ENCODE peak calls at places on chromosome 13, in ten cellular contexts. One of them, this sample, is unnamed.

GRCh38 chr13:112229445-112229844 is 146.7 kb upstream of the SPACA7 start:
- DNase-seq in neuronal stem cell: no peak
- DNase-seq in coronary artery: no peak
- DNase-seq in fibroblast of lung: no peak
- DNase-seq in RWPE1: no peak
- DNase-seq in tibial nerve: no peak
- DNase-seq in mammary epithelial cell: no peak
- DNase-seq in heart right ventricle: no peak
- DNase-seq in right atrium auricular region: no peak
- DNase-seq in CD8-positive, alpha-beta T cell: no peak
- DNase-seq in this sample: no peak

GRCh38 chr13:72258340-72258981 is 391.5 kb upstream of the DACH1 start:
- DNase-seq in right atrium auricular region: no peak
- DNase-seq in RWPE1: no peak
- DNase-seq in mammary epithelial cell: no peak
- DNase-seq in fibroblast of lung: peak; percentile 6
- DNase-seq in CD8-positive, alpha-beta T cell: no peak
- DNase-seq in heart right ventricle: no peak
- DNase-seq in coronary artery: no peak
- DNase-seq in neuronal stem cell: no peak
- DNase-seq in tibial nerve: no peak
- DNase-seq in this sample: no peak

GRCh38 chr13:101917475-101917810 is 465.0 kb downstream of the ITGBL1 start:
- DNase-seq in right atrium auricular region: no peak
- DNase-seq in heart right ventricle: no peak
- DNase-seq in fibroblast of lung: no peak
- DNase-seq in tibial nerve: no peak
- DNase-seq in CD8-positive, alpha-beta T cell: no peak
- DNase-seq in coronary artery: no peak
- DNase-seq in RWPE1: no peak
- DNase-seq in neuronal stem cell: no peak
- DNase-seq in mammary epithelial cell: no peak
- DNase-seq in this sample: no peak

GRCh38 chr13:51603716-51604115 is 19.5 kb downstream of the WDFY2 start:
- DNase-seq in neuronal stem cell: no peak
- DNase-seq in right atrium auricular region: no peak
- DNase-seq in fibroblast of lung: no peak
- DNase-seq in tibial nerve: no peak
- DNase-seq in heart right ventricle: no peak
- DNase-seq in mammary epithelial cell: peak; percentile 45
- DNase-seq in RWPE1: peak; percentile 42
- DNase-seq in CD8-positive, alpha-beta T cell: no peak
- DNase-seq in coronary artery: no peak
- DNase-seq in this sample: no peak

GRCh38 chr13:113742000-113742441 is 17.0 kb upstream of the TMEM255B start:
- DNase-seq in CD8-positive, alpha-beta T cell: no peak
- DNase-seq in right atrium auricular region: no peak
- DNase-seq in RWPE1: peak; percentile 67
- DNase-seq in coronary artery: no peak
- DNase-seq in heart right ventricle: no peak
- DNase-seq in neuronal stem cell: no peak
- DNase-seq in tibial nerve: peak; percentile 48
- DNase-seq in mammary epithelial cell: peak; percentile 27
- DNase-seq in fibroblast of lung: peak; percentile 22
- DNase-seq in this sample: no peak

GRCh38 chr13:52405767-52406494 is at the start of gene THSD1:
- DNase-seq in fibroblast of lung: peak; percentile 62
- DNase-seq in heart right ventricle: peak; percentile 83
- DNase-seq in right atrium auricular region: peak; percentile 71
- DNase-seq in tibial nerve: peak; percentile 27
- DNase-seq in neuronal stem cell: peak; percentile 17
- DNase-seq in RWPE1: peak; percentile 44
- DNase-seq in coronary artery: peak; percentile 82
- DNase-seq in mammary epithelial cell: peak; percentile 53
- DNase-seq in CD8-positive, alpha-beta T cell: no peak
- DNase-seq in this sample: peak; percentile 53

GRCh38 chr13:37791699-37792098 is 77.9 kb downstream of the TRPC4 start:
- DNase-seq in CD8-positive, alpha-beta T cell: no peak
- DNase-seq in coronary artery: no peak
- DNase-seq in neuronal stem cell: no peak
- DNase-seq in heart right ventricle: no peak
- DNase-seq in mammary epithelial cell: no peak
- DNase-seq in RWPE1: no peak
- DNase-seq in right atrium auricular region: no peak
- DNase-seq in tibial nerve: no peak
- DNase-seq in fibroblast of lung: peak; percentile 71
- DNase-seq in this sample: no peak

GRCh38 chr13:42892760-42893159 is 99.3 kb downstream of the EPSTI1 start:
- DNase-seq in mammary epithelial cell: peak; percentile 45
- DNase-seq in tibial nerve: no peak
- DNase-seq in coronary artery: no peak
- DNase-seq in fibroblast of lung: no peak
- DNase-seq in heart right ventricle: no peak
- DNase-seq in neuronal stem cell: no peak
- DNase-seq in RWPE1: peak; percentile 57
- DNase-seq in CD8-positive, alpha-beta T cell: no peak
- DNase-seq in right atrium auricular region: no peak
- DNase-seq in this sample: no peak

GRCh38 chr13:46317120-46317519 is 69.9 kb downstream of the RUBCNL start:
- DNase-seq in mammary epithelial cell: no peak
- DNase-seq in CD8-positive, alpha-beta T cell: no peak
- DNase-seq in fibroblast of lung: no peak
- DNase-seq in neuronal stem cell: no peak
- DNase-seq in coronary artery: no peak
- DNase-seq in heart right ventricle: no peak
- DNase-seq in right atrium auricular region: no peak
- DNase-seq in RWPE1: no peak
- DNase-seq in tibial nerve: no peak
- DNase-seq in this sample: no peak

GRCh38 chr13:47463726-47464125 is 537.3 kb downstream of the SUCLA2 start:
- DNase-seq in fibroblast of lung: peak; percentile 72
- DNase-seq in tibial nerve: no peak
- DNase-seq in right atrium auricular region: no peak
- DNase-seq in CD8-positive, alpha-beta T cell: no peak
- DNase-seq in coronary artery: no peak
- DNase-seq in heart right ventricle: no peak
- DNase-seq in mammary epithelial cell: no peak
- DNase-seq in neuronal stem cell: no peak
- DNase-seq in RWPE1: no peak
- DNase-seq in this sample: no peak

GRCh38 chr13:73451120-73452029 is 392.6 kb downstream of the KLF5 start:
- DNase-seq in right atrium auricular region: no peak
- DNase-seq in neuronal stem cell: no peak
- DNase-seq in RWPE1: no peak
- DNase-seq in mammary epithelial cell: no peak
- DNase-seq in CD8-positive, alpha-beta T cell: no peak
- DNase-seq in coronary artery: no peak
- DNase-seq in tibial nerve: no peak
- DNase-seq in heart right ventricle: no peak
- DNase-seq in fibroblast of lung: no peak
- DNase-seq in this sample: no peak

GRCh38 chr13:49693191-49693733 is 2.0 kb upstream of the EBPL start:
- DNase-seq in tibial nerve: no peak
- DNase-seq in RWPE1: no peak
- DNase-seq in mammary epithelial cell: no peak
- DNase-seq in heart right ventricle: no peak
- DNase-seq in right atrium auricular region: no peak
- DNase-seq in coronary artery: no peak
- DNase-seq in neuronal stem cell: no peak
- DNase-seq in fibroblast of lung: no peak
- DNase-seq in CD8-positive, alpha-beta T cell: no peak
- DNase-seq in this sample: no peak

GRCh38 chr13:36778083-36778671 is 40.8 kb upstream of the RFXAP start:
- DNase-seq in fibroblast of lung: peak; percentile 97
- DNase-seq in neuronal stem cell: peak; percentile 71
- DNase-seq in mammary epithelial cell: peak; percentile 27
- DNase-seq in CD8-positive, alpha-beta T cell: no peak
- DNase-seq in coronary artery: no peak
- DNase-seq in right atrium auricular region: no peak
- DNase-seq in RWPE1: no peak
- DNase-seq in heart right ventricle: no peak
- DNase-seq in tibial nerve: no peak
- DNase-seq in this sample: no peak

GRCh38 chr13:49904729-49905456 is 31.2 kb downstream of the SPRYD7 start:
- DNase-seq in neuronal stem cell: no peak
- DNase-seq in fibroblast of lung: no peak
- DNase-seq in right atrium auricular region: no peak
- DNase-seq in RWPE1: no peak
- DNase-seq in mammary epithelial cell: no peak
- DNase-seq in heart right ventricle: no peak
- DNase-seq in coronary artery: no peak
- DNase-seq in CD8-positive, alpha-beta T cell: no peak
- DNase-seq in tibial nerve: no peak
- DNase-seq in this sample: no peak

GRCh38 chr13:110262494-110262893 is 44.5 kb downstream of the COL4A1 start:
- DNase-seq in mammary epithelial cell: no peak
- DNase-seq in coronary artery: no peak
- DNase-seq in neuronal stem cell: no peak
- DNase-seq in right atrium auricular region: peak; percentile 51
- DNase-seq in RWPE1: no peak
- DNase-seq in heart right ventricle: no peak
- DNase-seq in tibial nerve: no peak
- DNase-seq in fibroblast of lung: no peak
- DNase-seq in CD8-positive, alpha-beta T cell: no peak
- DNase-seq in this sample: no peak

DNA sequence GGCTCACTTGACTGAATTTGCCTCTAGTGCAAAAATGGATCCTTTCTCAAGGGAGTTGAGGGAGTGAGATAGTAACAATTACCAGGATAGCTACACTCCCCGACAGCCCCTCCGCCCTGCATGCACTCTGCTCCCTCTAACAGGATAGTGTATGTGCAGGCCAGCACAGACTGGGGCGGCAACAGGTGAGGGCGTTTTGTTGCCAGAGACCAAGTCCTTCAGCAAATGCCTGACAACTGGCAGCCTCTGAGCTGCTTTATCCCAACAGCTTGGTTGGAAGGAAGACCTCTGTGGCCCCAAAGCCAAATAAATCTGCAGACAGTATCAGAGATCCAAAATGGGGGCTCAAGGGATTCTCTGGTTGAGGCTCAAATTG is 86.6 kb downstream of the SLC7A1 start:
- DNase-seq in right atrium auricular region: no peak
- DNase-seq in RWPE1: no peak
- DNase-seq in CD8-positive, alpha-beta T cell: no peak
- DNase-seq in tibial nerve: no peak
- DNase-seq in coronary artery: no peak
- DNase-seq in heart right ventricle: no peak
- DNase-seq in fibroblast of lung: no peak
- DNase-seq in neuronal stem cell: no peak
- DNase-seq in mammary epithelial cell: no peak
- DNase-seq in this sample: no peak
- H3K27ac ChIP-seq in right atrium auricular region: no peak overlapping the region
- H3K27ac ChIP-seq in RWPE1: peak overlapping the region; percentile 47
- H3K27ac ChIP-seq in CD8-positive, alpha-beta T cell: no peak overlapping the region
- H3K27ac ChIP-seq in tibial nerve: no peak overlapping the region
- H3K27ac ChIP-seq in coronary artery: no peak overlapping the region
- H3K27ac ChIP-seq in heart right ventricle: no peak overlapping the region
- H3K27ac ChIP-seq in fibroblast of lung: no peak overlapping the region
- H3K27ac ChIP-seq in neuronal stem cell: no peak overlapping the region
- H3K27ac ChIP-seq in mammary epithelial cell: no peak overlapping the region
- H3K27ac ChIP-seq in this sample: no peak overlapping the region

GRCh38 chr13:79534596-79534995 is 53.6 kb downstream of the NDFIP2 start:
- DNase-seq in fibroblast of lung: no peak
- DNase-seq in heart right ventricle: no peak
- DNase-seq in CD8-positive, alpha-beta T cell: no peak
- DNase-seq in coronary artery: no peak
- DNase-seq in RWPE1: no peak
- DNase-seq in tibial nerve: no peak
- DNase-seq in neuronal stem cell: no peak
- DNase-seq in right atrium auricular region: no peak
- DNase-seq in mammary epithelial cell: no peak
- DNase-seq in this sample: no peak
- H3K27ac ChIP-seq in fibroblast of lung: no peak overlapping the region
- H3K27ac ChIP-seq in heart right ventricle: no peak overlapping the region
- H3K27ac ChIP-seq in CD8-positive, alpha-beta T cell: no peak overlapping the region
- H3K27ac ChIP-seq in coronary artery: no peak overlapping the region
- H3K27ac ChIP-seq in RWPE1: no peak overlapping the region
- H3K27ac ChIP-seq in tibial nerve: no peak overlapping the region
- H3K27ac ChIP-seq in neuronal stem cell: no peak overlapping the region
- H3K27ac ChIP-seq in right atrium auricular region: no peak overlapping the region
- H3K27ac ChIP-seq in mammary epithelial cell: no peak overlapping the region
- H3K27ac ChIP-seq in this sample: no peak overlapping the region

DNA sequence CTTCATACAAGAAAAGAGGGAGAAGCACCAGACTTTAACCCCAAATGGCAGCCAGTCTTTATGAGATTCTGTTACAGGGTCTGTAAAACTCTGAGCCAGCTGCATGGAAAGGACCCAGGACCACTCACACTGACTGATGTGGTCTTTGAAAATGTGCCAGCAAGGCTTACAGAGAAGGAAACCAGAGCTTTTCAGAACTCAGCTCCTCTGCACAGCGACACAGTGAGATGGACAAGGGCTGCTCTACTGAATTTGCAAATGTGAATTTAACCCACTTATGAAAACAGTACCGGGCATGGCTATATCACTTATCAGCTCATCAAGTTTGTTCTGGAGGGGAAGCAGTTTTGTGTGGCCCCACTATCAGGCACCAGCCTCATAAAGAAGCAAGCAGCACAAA is 98.8 kb upstream of the SERP2 start:
- DNase-seq in heart right ventricle: no peak
- DNase-seq in tibial nerve: no peak
- DNase-seq in neuronal stem cell: no peak
- DNase-seq in mammary epithelial cell: no peak
- DNase-seq in CD8-positive, alpha-beta T cell: peak; percentile 17
- DNase-seq in RWPE1: no peak
- DNase-seq in coronary artery: peak; percentile 52
- DNase-seq in fibroblast of lung: no peak
- DNase-seq in right atrium auricular region: no peak
- DNase-seq in this sample: no peak
- H3K27ac ChIP-seq in heart right ventricle: peak overlapping the region; percentile 77
- H3K27ac ChIP-seq in tibial nerve: peak overlapping the region; percentile 79
- H3K27ac ChIP-seq in neuronal stem cell: no peak overlapping the region
- H3K27ac ChIP-seq in mammary epithelial cell: no peak overlapping the region
- H3K27ac ChIP-seq in CD8-positive, alpha-beta T cell: peak overlapping the region; percentile 81
- H3K27ac ChIP-seq in RWPE1: no peak overlapping the region
- H3K27ac ChIP-seq in coronary artery: peak overlapping the region; percentile 90
- H3K27ac ChIP-seq in fibroblast of lung: peak overlapping the region; percentile 88
- H3K27ac ChIP-seq in right atrium auricular region: peak overlapping the region; percentile 78
- H3K27ac ChIP-seq in this sample: no peak overlapping the region

GRCh38 chr13:24672141-24673132 is 7.8 kb upstream of the ATP12A start:
- DNase-seq in neuronal stem cell: no peak
- DNase-seq in fibroblast of lung: no peak
- DNase-seq in tibial nerve: no peak
- DNase-seq in heart right ventricle: no peak
- DNase-seq in mammary epithelial cell: no peak
- DNase-seq in CD8-positive, alpha-beta T cell: no peak
- DNase-seq in right atrium auricular region: no peak
- DNase-seq in RWPE1: no peak
- DNase-seq in coronary artery: no peak
- DNase-seq in this sample: no peak
- H3K27ac ChIP-seq in neuronal stem cell: no peak overlapping the region
- H3K27ac ChIP-seq in fibroblast of lung: no peak overlapping the region
- H3K27ac ChIP-seq in tibial nerve: no peak overlapping the region
- H3K27ac ChIP-seq in heart right ventricle: no peak overlapping the region
- H3K27ac ChIP-seq in mammary epithelial cell: peak overlapping the region; percentile 99
- H3K27ac ChIP-seq in CD8-positive, alpha-beta T cell: no peak overlapping the region
- H3K27ac ChIP-seq in right atrium auricular region: no peak overlapping the region
- H3K27ac ChIP-seq in RWPE1: peak overlapping the region; percentile 78
- H3K27ac ChIP-seq in coronary artery: no peak overlapping the region
- H3K27ac ChIP-seq in this sample: no peak overlapping the region

GRCh38 chr13:33322474-33322827 is 36.9 kb upstream of the STARD13 start:
- DNase-seq in right atrium auricular region: peak; percentile 72
- DNase-seq in mammary epithelial cell: no peak
- DNase-seq in fibroblast of lung: peak; percentile 8
- DNase-seq in tibial nerve: no peak
- DNase-seq in neuronal stem cell: no peak
- DNase-seq in heart right ventricle: peak; percentile 48
- DNase-seq in coronary artery: peak; percentile 83
- DNase-seq in CD8-positive, alpha-beta T cell: no peak
- DNase-seq in RWPE1: no peak
- DNase-seq in this sample: peak; percentile 53
- H3K27ac ChIP-seq in right atrium auricular region: peak overlapping the region; percentile 62
- H3K27ac ChIP-seq in mammary epithelial cell: no peak overlapping the region
- H3K27ac ChIP-seq in fibroblast of lung: peak overlapping the region; percentile 81
- H3K27ac ChIP-seq in tibial nerve: peak overlapping the region; percentile 85
- H3K27ac ChIP-seq in neuronal stem cell: no peak overlapping the region
- H3K27ac ChIP-seq in heart right ventricle: peak overlapping the region; percentile 45
- H3K27ac ChIP-seq in coronary artery: peak overlapping the region; percentile 80
- H3K27ac ChIP-seq in CD8-positive, alpha-beta T cell: no peak overlapping the region
- H3K27ac ChIP-seq in RWPE1: no peak overlapping the region
- H3K27ac ChIP-seq in this sample: no peak overlapping the region

This sample was measured in ovary.